ENCODE peak calls at places on chromosomes 7 and 10, in four cellular contexts. One of them, this sample, is unnamed.

GRCh38 chr7:49523870-49524269 is 249.6 kb upstream of the VWC2 start:
- DNase-seq in AG08395: no peak
- DNase-seq in MM.1S: no peak
- DNase-seq in stimulated activated CD8-positive, alpha-beta memory T cell treated with anti-CD3 and anti-CD28 coated beads, Interleukin-15, amount 100 ng/mL, for 24 hours: no peak
- DNase-seq in this sample: no peak

GRCh38 chr10:24299587-24300258 is 90.8 kb downstream of the KIAA1217 start:
- DNase-seq in AG08395: no peak
- DNase-seq in MM.1S: no peak
- DNase-seq in stimulated activated CD8-positive, alpha-beta memory T cell treated with anti-CD3 and anti-CD28 coated beads, Interleukin-15, amount 100 ng/mL, for 24 hours: no peak
- DNase-seq in this sample: no peak

GRCh38 chr10:14608381-14609001 is 166.2 kb downstream of the FAM107B start:
- DNase-seq in AG08395: no peak
- DNase-seq in stimulated activated CD8-positive, alpha-beta memory T cell treated with anti-CD3 and anti-CD28 coated beads, Interleukin-15, amount 100 ng/mL, for 24 hours: no peak
- DNase-seq in MM.1S: peak; percentile 6
- DNase-seq in this sample: no peak

GRCh38 chr7:16078076-16078952 is 343.0 kb downstream of the CRPPA start:
- DNase-seq in MM.1S: peak; percentile 69
- DNase-seq in AG08395: peak; percentile 45
- DNase-seq in stimulated activated CD8-positive, alpha-beta memory T cell treated with anti-CD3 and anti-CD28 coated beads, Interleukin-15, amount 100 ng/mL, for 24 hours: no peak
- DNase-seq in this sample: no peak

GRCh38 chr7:133837248-133837647 is 289.9 kb upstream of the LRGUK start:
- DNase-seq in AG08395: no peak
- DNase-seq in stimulated activated CD8-positive, alpha-beta memory T cell treated with anti-CD3 and anti-CD28 coated beads, Interleukin-15, amount 100 ng/mL, for 24 hours: no peak
- DNase-seq in MM.1S: no peak
- DNase-seq in this sample: no peak

GRCh38 chr10:48590945-48591344 is 13.9 kb downstream of the ARHGAP22 start:
- DNase-seq in AG08395: no peak
- DNase-seq in stimulated activated CD8-positive, alpha-beta memory T cell treated with anti-CD3 and anti-CD28 coated beads, Interleukin-15, amount 100 ng/mL, for 24 hours: no peak
- DNase-seq in MM.1S: no peak
- DNase-seq in this sample: no peak

GRCh38 chr10:89518876-89519842 is 16.2 kb downstream of the SLC16A12 start:
- DNase-seq in AG08395: peak; percentile 79
- DNase-seq in MM.1S: no peak
- DNase-seq in stimulated activated CD8-positive, alpha-beta memory T cell treated with anti-CD3 and anti-CD28 coated beads, Interleukin-15, amount 100 ng/mL, for 24 hours: no peak
- DNase-seq in this sample: no peak

GRCh38 chr7:131021902-131022301 is 287.9 kb upstream of the KLF14 start:
- DNase-seq in stimulated activated CD8-positive, alpha-beta memory T cell treated with anti-CD3 and anti-CD28 coated beads, Interleukin-15, amount 100 ng/mL, for 24 hours: no peak
- DNase-seq in MM.1S: no peak
- DNase-seq in AG08395: no peak
- DNase-seq in this sample: no peak

GRCh38 chr10:122124808-122125207 is 135.8 kb downstream of the TACC2 start:
- DNase-seq in AG08395: no peak
- DNase-seq in stimulated activated CD8-positive, alpha-beta memory T cell treated with anti-CD3 and anti-CD28 coated beads, Interleukin-15, amount 100 ng/mL, for 24 hours: no peak
- DNase-seq in MM.1S: no peak
- DNase-seq in this sample: no peak

This sample was measured in T-helper 9 cell.